ENCODE peak calls at places on chromosomes 4 and X, in seven cellular contexts. One of them, this sample, is unnamed.

GRCh38 chr4:15771419-15772058 is 6.6 kb upstream of the CD38 start:
- DNase-seq in GM10248: peak
- DNase-seq in kidney: no peak
- DNase-seq in GM13976: peak
- DNase-seq in GM12865: peak
- DNase-seq in GM23248: no peak
- DNase-seq in effector CD4-positive, alpha-beta T cell: no peak
- DNase-seq in this sample: no peak

GRCh38 chr4:39533541-39533940 is 6.3 kb upstream of the UGDH start:
- DNase-seq in GM13976: no peak
- DNase-seq in effector CD4-positive, alpha-beta T cell: no peak
- DNase-seq in kidney: no peak
- DNase-seq in GM23248: no peak
- DNase-seq in GM12865: no peak
- DNase-seq in GM10248: no peak
- DNase-seq in this sample: no peak

GRCh38 chr4:6963139-6963611 is 53.5 kb downstream of the TBC1D14 start:
- DNase-seq in GM10248: peak
- DNase-seq in GM23248: no peak
- DNase-seq in kidney: no peak
- DNase-seq in GM13976: no peak
- DNase-seq in effector CD4-positive, alpha-beta T cell: no peak
- DNase-seq in GM12865: no peak
- DNase-seq in this sample: no peak

GRCh38 chrX:110163488-110163887 is 154.4 kb downstream of the AMMECR1 start:
- DNase-seq in GM12865: no peak
- DNase-seq in GM10248: no peak
- DNase-seq in effector CD4-positive, alpha-beta T cell: no peak
- DNase-seq in GM23248: no peak
- DNase-seq in kidney: no peak
- DNase-seq in GM13976: no peak
- DNase-seq in this sample: no peak

GRCh38 chr4:177478496-177478895 is 36.3 kb upstream of the AGA start:
- DNase-seq in effector CD4-positive, alpha-beta T cell: no peak
- DNase-seq in kidney: no peak
- DNase-seq in GM12865: no peak
- DNase-seq in GM13976: no peak
- DNase-seq in GM23248: no peak
- DNase-seq in GM10248: no peak
- DNase-seq in this sample: no peak

GRCh38 chr4:87121332-87122065 is 98.9 kb downstream of the KLHL8 start:
- DNase-seq in GM23248: peak
- DNase-seq in GM12865: no peak
- DNase-seq in effector CD4-positive, alpha-beta T cell: no peak
- DNase-seq in GM10248: no peak
- DNase-seq in kidney: no peak
- DNase-seq in GM13976: no peak
- DNase-seq in this sample: no peak

GRCh38 chrX:123330229-123330942 is 146.3 kb downstream of the GRIA3 start:
- DNase-seq in GM12865: peak
- DNase-seq in GM13976: peak
- DNase-seq in effector CD4-positive, alpha-beta T cell: no peak
- DNase-seq in kidney: no peak
- DNase-seq in GM23248: peak
- DNase-seq in GM10248: peak
- DNase-seq in this sample: no peak

GRCh38 chrX:16711219-16712115 is 1.0 kb downstream of the CTPS2 start:
- DNase-seq in kidney: no peak
- DNase-seq in GM23248: peak
- DNase-seq in GM13976: peak
- DNase-seq in effector CD4-positive, alpha-beta T cell: no peak
- DNase-seq in GM12865: peak
- DNase-seq in GM10248: peak
- DNase-seq in this sample: no peak

GRCh38 chr4:61397174-61397573 is 197.0 kb downstream of the ADGRL3 start:
- DNase-seq in GM23248: no peak
- DNase-seq in effector CD4-positive, alpha-beta T cell: no peak
- DNase-seq in GM12865: no peak
- DNase-seq in kidney: no peak
- DNase-seq in GM10248: no peak
- DNase-seq in GM13976: no peak
- DNase-seq in this sample: no peak

This sample was measured in naive thymus-derived CD8-positive, alpha-beta T cell.